ENCODE peak calls at places on chromosome 6, in six cellular contexts. W is endodermal cell, B is ascending aorta, L is H1, H is psoas muscle, G is lung. S is an unnamed sample.

GRCh38 chr6:6221829-6222535 is 98.5 kb downstream of the F13A1 start:
- DNase-seq in W (peak; percentile 89), B (no peak), L (no peak), H (no peak), G (no peak), S (no peak)

GRCh38 chr6:25558155-25558817 is 93.7 kb upstream of the SCGN start:
- DNase-seq in W (no peak), B (no peak), L (no peak), H (no peak), G (no peak), S (no peak)

GRCh38 chr6:25014806-25015560 is 79.2 kb upstream of the RIPOR2 start:
- DNase-seq in W (no peak), B (no peak), L (no peak), H (no peak), G (no peak), S (no peak)

GRCh38 chr6:484729-485111 is 93.2 kb downstream of the IRF4 start:
- DNase-seq in W (no peak), B (no peak), L (no peak), H (no peak), G (no peak), S (no peak)

GRCh38 chr6:45587229-45588060 is 209.7 kb upstream of the SUPT3H start:
- DNase-seq in W (no peak), B (no peak), L (no peak), H (no peak), G (peak; percentile 3), S (no peak)

GRCh38 chr6:148545901-148546300 is 200.9 kb upstream of the UST start:
- DNase-seq in W (no peak), B (no peak), L (no peak), H (no peak), G (no peak), S (no peak)

GRCh38 chr6:16205377-16206144 is 32.8 kb upstream of the GMPR start:
- DNase-seq in W (no peak), B (no peak), L (no peak), H (no peak), G (no peak), S (no peak)

GRCh38 chr6:146041282-146041681 is 12.4 kb downstream of the GRM1 start:
- DNase-seq in W (peak; percentile 84), B (no peak), L (peak; percentile 39), H (no peak), G (no peak), S (no peak)

GRCh38 chr6:3232017-3232838 is 4.8 kb upstream of the TUBB2B start:
- DNase-seq in W (no peak), B (peak; percentile 45), L (no peak), H (no peak), G (no peak), S (no peak)

GRCh38 chr6:25902071-25902470 is 28.0 kb upstream of the SLC17A3 start:
- DNase-seq in W (no peak), B (no peak), L (no peak), H (no peak), G (no peak), S (no peak)

GRCh38 chr6:674956-675355 is 18.0 kb downstream of the EXOC2 start:
- DNase-seq in W (no peak), B (no peak), L (no peak), H (no peak), G (no peak), S (no peak)

GRCh38 chr6:150547511-150548222 is 52.0 kb upstream of the PLEKHG1 start:
- DNase-seq in W (peak; percentile 59), B (no peak), L (no peak), H (peak; percentile 22), G (no peak), S (no peak)

GRCh38 chr6:131173680-131174079 is 38.4 kb downstream of the AKAP7 start:
- DNase-seq in W (no peak), B (no peak), L (no peak), H (no peak), G (no peak), S (no peak)

GRCh38 chr6:112343375-112343774 is 3.8 kb upstream of the RFPL4B start:
- DNase-seq in W (no peak), B (no peak), L (no peak), H (no peak), G (no peak), S (no peak)

GRCh38 chr6:39184906-39185580 is 44.2 kb downstream of the KCNK5 start:
- DNase-seq in W (peak; percentile 13), B (no peak), L (no peak), H (no peak), G (peak; percentile 89), S (no peak)

GRCh38 chr6:79421707-79422484 is 115.3 kb downstream of the LCA5 start:
- DNase-seq in W (no peak), B (no peak), L (no peak), H (no peak), G (no peak), S (no peak)

GRCh38 chr6:2857580-2858337 is 16.1 kb upstream of the SERPINB1 start:
- DNase-seq in W (no peak), B (no peak), L (no peak), H (no peak), G (no peak), S (no peak)

GRCh38 chr6:67458265-67458664 is 1176.8 kb upstream of the ADGRB3 start:
- DNase-seq in W (no peak), B (no peak), L (no peak), H (no peak), G (no peak), S (no peak)

GRCh38 chr6:134342211-134342610 is 24.3 kb upstream of the SGK1 start:
- DNase-seq in W (no peak), B (no peak), L (no peak), H (peak; percentile 50), G (no peak), S (no peak)

GRCh38 chr6:116220172-116220571 is 33.7 kb downstream of the TSPYL4 start:
- DNase-seq in W (peak; percentile 61), B (no peak), L (no peak), H (no peak), G (no peak), S (no peak)

GRCh38 chr6:105902401-105903031 is 183.6 kb upstream of the PRDM1 start:
- DNase-seq in W (no peak), B (no peak), L (no peak), H (no peak), G (no peak), S (no peak)

GRCh38 chr6:137697267-137697938 is 169.7 kb upstream of the TNFAIP3 start:
- DNase-seq in W (peak; percentile 82), B (no peak), L (no peak), H (no peak), G (no peak), S (no peak)
- TF ChIP-seq CTCF in W (peak; percentile 56), B (no peak), L (peak; percentile 55), H (no peak), G (no peak), S (no peak)

GRCh38 chr6:75201901-75202672 is 3.8 kb downstream of the COL12A1 start:
- DNase-seq in W (peak; percentile 86), B (peak; percentile 79), L (no peak), H (peak; percentile 46), G (no peak), S (no peak)
- H3K27ac ChIP-seq in W (no peak overlapping the region), B (peak overlapping the region; percentile 62), L (no peak overlapping the region), H (no peak overlapping the region), G (no peak overlapping the region), S (peak overlapping the region; percentile 33)

DNA sequence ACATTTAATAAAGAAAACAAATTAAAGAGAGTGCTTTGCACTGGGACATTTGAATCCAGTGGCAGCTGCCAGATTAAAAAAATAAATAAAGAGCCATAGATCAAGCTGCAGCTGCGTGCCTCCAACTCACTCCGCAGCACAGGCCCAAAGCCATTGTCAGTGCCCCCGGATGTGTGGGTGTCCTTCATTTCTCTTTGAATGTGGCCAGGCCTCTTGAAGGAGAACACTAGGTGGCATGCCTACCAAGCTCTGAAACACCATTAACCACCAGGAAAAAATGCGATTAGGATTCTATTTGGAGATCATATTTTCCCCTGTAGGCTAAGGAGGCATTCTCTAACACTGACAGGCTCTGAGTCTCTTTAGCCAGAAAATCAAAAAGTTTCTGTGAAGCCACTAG is 549.8 kb downstream of the PRKN start:
- DNase-seq in W (peak; percentile 68), B (no peak), L (no peak), H (no peak), G (no peak), S (no peak)
- H3K4me3 ChIP-seq in W (no peak overlapping the region), B (no peak overlapping the region), L (no peak overlapping the region), H (no peak overlapping the region), G (no peak overlapping the region), S (no peak overlapping the region)

GRCh38 chr6:48736486-48737206 is 625.6 kb upstream of the PTCHD4 start:
- DNase-seq in W (no peak), B (no peak), L (no peak), H (no peak), G (no peak), S (no peak)
- TF ChIP-seq CTCF in W (peak; percentile 27), B (no peak), L (no peak), H (no peak), G (no peak), S (no peak)

GRCh38 chr6:56845027-56845426 is 109.9 kb upstream of the BEND6 start:
- DNase-seq in W (no peak), B (no peak), L (no peak), H (no peak), G (no peak), S (no peak)
- H3K27ac ChIP-seq in W (no peak overlapping the region), B (peak overlapping the region; percentile 17), L (no peak overlapping the region), H (peak overlapping the region; percentile 98), G (peak overlapping the region; percentile 35), S (peak overlapping the region; percentile 95)

GRCh38 chr6:135999393-135999792 is 147.9 kb downstream of the PDE7B start:
- DNase-seq in W (no peak), B (no peak), L (no peak), H (no peak), G (no peak), S (no peak)

GRCh38 chr6:135993321-135993720 is 141.8 kb downstream of the PDE7B start:
- DNase-seq in W (no peak), B (no peak), L (no peak), H (no peak), G (no peak), S (no peak)

GRCh38 chr6:135992739-135993138 is 141.2 kb downstream of the PDE7B start:
- DNase-seq in W (no peak), B (no peak), L (no peak), H (no peak), G (no peak), S (no peak)

GRCh38 chr6:135996668-135997067 is 145.2 kb downstream of the PDE7B start:
- DNase-seq in W (no peak), B (no peak), L (no peak), H (no peak), G (no peak), S (no peak)

DNA sequence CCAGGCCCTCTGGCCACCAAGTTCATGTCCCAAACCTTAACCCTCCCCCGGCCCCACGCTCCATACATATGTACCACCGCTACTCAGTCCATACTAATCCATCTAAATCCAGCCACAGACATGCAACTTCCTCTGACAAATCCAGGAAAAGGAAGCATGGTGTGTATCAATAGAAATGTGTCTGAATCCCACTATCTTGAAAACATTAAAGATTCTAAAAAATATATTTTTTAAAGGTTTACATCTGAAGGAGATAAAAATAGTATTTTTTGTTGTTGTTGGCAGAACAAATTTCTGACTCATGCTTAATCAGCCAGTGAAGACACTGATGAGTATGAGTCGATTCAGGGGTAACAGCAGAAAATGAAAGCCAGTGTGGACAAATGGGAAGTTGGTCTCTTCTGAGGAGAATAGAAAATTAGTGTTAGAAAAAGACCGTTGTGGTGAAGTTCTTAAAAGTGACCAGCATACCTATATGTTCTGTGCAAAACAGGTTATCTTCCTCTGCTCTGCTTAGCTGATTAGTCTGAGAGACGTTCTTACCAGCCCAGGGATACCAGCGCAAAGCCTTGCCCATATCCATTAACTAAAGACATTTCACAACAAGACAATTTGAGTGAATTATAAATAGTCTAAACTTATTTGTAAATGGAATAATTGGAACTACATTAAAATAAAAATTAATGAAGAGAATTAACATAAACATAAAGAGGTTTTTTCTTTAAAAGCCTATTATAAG is 143.8 kb downstream of the PDE7B start:
- DNase-seq in W (no peak), B (no peak), L (no peak), H (no peak), G (no peak), S (no peak)
- H3K4me3 ChIP-seq in W (no peak overlapping the region), B (no peak overlapping the region), L (no peak overlapping the region), H (no peak overlapping the region), G (no peak overlapping the region), S (no peak overlapping the region)

S was measured in coronary artery.